ENCODE peak calls at places on chromosomes 16 and 17, in nine cellular contexts. C is GM06990; R is tibial nerve; D is Calu3; E is NB4; U is MM.1S; Z is CD8-positive, alpha-beta T cell; I is pancreas; A is OCI-LY7. Q is an unnamed sample.

GRCh38 chr17:30278032-30278431 is 13.7 kb downstream of the BLMH start:
- DNase-seq in U (no peak), E (peak; percentile 58), D (no peak), A (peak; percentile 43), R (peak; percentile 21), C (no peak), I (no peak), Z (no peak), Q (no peak)

GRCh38 chr17:28500712-28501379 is 5.3 kb upstream of the FOXN1 start:
- DNase-seq in A (no peak), R (no peak), E (peak; percentile 38), D (no peak), U (no peak), Z (no peak), I (no peak), C (peak; percentile 84), Q (no peak)

GRCh38 chr16:6081320-6081976 is 983.9 kb upstream of the EEF2KMT start:
- DNase-seq in D (peak; percentile 60), U (peak; percentile 53), E (peak; percentile 57), A (peak; percentile 36), Z (no peak), R (no peak), I (peak; percentile 21), C (no peak), Q (no peak)

GRCh38 chr17:20179031-20179430 is 169.9 kb downstream of the SPECC1 start:
- DNase-seq in D (no peak), E (no peak), I (no peak), R (no peak), C (no peak), U (no peak), Z (no peak), A (no peak), Q (no peak)

GRCh38 chr17:66487121-66487520 is 184.7 kb downstream of the PRKCA start:
- DNase-seq in A (no peak), C (no peak), U (no peak), I (no peak), R (no peak), Z (no peak), D (no peak), E (no peak), Q (no peak)

GRCh38 chr17:42517516-42517915 is 18.5 kb upstream of the NAGLU start:
- DNase-seq in A (peak; percentile 77), Z (peak; percentile 68), R (peak; percentile 96), C (peak; percentile 57), U (peak; percentile 70), D (peak; percentile 91), I (peak; percentile 68), E (peak; percentile 70), Q (peak; percentile 76)

GRCh38 chr16:14003119-14003570 is 68.0 kb upstream of the MRTFB start:
- DNase-seq in A (peak; percentile 24), I (no peak), U (no peak), D (peak; percentile 54), E (peak; percentile 71), C (no peak), Z (no peak), R (no peak), Q (no peak)

GRCh38 chr16:79915264-79916160 is 315.0 kb upstream of the MAF start:
- DNase-seq in R (no peak), E (no peak), A (no peak), Z (no peak), D (no peak), U (no peak), C (no peak), I (no peak), Q (no peak)

GRCh38 chr17:44400226-44400847 is 10.9 kb upstream of the ITGA2B start:
- DNase-seq in D (peak; percentile 26), I (no peak), Z (no peak), A (peak; percentile 23), E (peak; percentile 33), U (peak; percentile 13), C (no peak), R (no peak), Q (no peak)

GRCh38 chr17:80061421-80061820 is 25.0 kb downstream of the CCDC40 start:
- DNase-seq in R (no peak), U (no peak), A (no peak), Z (no peak), D (no peak), I (no peak), E (no peak), C (no peak), Q (no peak)

GRCh38 chr17:45096141-45096540 is 35.0 kb downstream of the NMT1 start:
- DNase-seq in Z (no peak), I (no peak), D (peak; percentile 63), E (peak; percentile 62), C (no peak), A (peak; percentile 40), U (no peak), R (no peak), Q (no peak)

GRCh38 chr16:85204242-85205010 is 92.2 kb upstream of the CIBAR2 start:
- DNase-seq in I (peak; percentile 35), A (no peak), E (no peak), Z (no peak), R (no peak), D (no peak), U (no peak), C (no peak), Q (no peak)

DNA sequence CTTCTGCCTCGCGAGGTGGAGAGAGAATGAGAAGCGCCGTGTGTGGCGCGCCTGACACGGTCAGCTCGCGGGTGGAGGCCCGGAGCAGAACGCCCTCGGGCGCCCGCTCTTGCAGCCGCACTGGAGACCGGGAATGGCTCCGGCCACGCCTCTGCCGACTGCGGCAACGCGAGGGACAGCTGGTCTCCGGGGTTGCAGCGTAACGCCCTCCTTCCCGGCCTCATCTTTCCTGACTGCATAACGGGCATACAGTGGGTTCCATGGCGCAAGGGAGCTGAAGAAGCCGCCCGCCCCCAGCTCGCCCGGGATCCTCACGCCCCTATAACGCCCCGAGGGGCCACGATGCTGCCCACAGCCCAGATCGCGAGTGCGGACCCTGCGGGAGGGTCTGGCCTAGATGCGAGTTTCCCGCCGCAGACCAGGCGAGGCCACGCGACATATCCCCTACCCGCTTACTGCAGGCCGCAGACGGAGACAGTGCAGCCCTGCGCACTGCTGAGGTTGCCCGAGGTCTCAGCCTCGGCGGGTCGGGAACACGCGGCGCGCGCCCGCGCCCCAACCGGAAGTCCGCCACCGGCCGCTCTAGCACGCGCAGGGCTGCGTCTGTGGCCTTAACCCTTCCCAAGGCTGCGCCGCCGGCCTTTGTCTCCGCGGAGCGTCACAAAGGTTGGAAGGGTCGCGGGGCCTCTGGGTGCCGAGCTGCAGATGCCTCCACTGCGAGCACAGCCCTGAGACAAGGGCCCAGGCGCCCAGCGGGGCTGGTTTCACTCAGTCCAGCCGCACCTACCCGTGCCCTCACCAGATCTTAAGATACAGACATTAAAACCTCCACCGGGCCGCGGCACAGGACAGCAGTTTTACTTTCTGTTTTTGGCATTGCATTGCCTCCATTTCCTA is 18.8 kb downstream of the BCL7C start:
- DNase-seq in U (peak; percentile 95), D (peak; percentile 94), I (peak; percentile 87), R (peak; percentile 76), A (peak; percentile 95), Z (peak; percentile 78), C (peak; percentile 97), E (peak; percentile 95), Q (no peak)
- TF ChIP-seq CTCF in U (no peak), D (no peak), I (no peak), R (no peak), A (peak; percentile 27), Z (no peak), C (no peak), E (no peak), Q (no peak)

GRCh38 chr17:15262291-15263205 is 2.6 kb downstream of the PMP22 start:
- DNase-seq in E (peak; percentile 38), I (peak; percentile 61), U (no peak), C (peak; percentile 10), A (no peak), Z (no peak), R (peak; percentile 90), D (peak; percentile 23), Q (no peak)
- TF ChIP-seq CTCF in E (no peak), I (no peak), U (no peak), C (no peak), A (no peak), Z (no peak), R (peak; percentile 41), D (no peak), Q (peak; percentile 12)

GRCh38 chr16:49855822-49856740 is at the start of gene ZNF423:
- DNase-seq in E (peak; percentile 31), R (no peak), C (no peak), D (no peak), U (no peak), I (peak; percentile 63), A (no peak), Z (no peak), Q (no peak)

GRCh38 chr16:49855280-49855821 is 561 bp downstream of the ZNF423 start:
- DNase-seq in R (peak; percentile 69), Z (peak; percentile 21), A (peak; percentile 65), D (peak; percentile 83), I (peak; percentile 94), E (peak; percentile 85), C (peak; percentile 78), U (peak; percentile 84), Q (no peak)

GRCh38 chr16:49857423-49858181 is 1.7 kb upstream of the ZNF423 start:
- DNase-seq in E (peak; percentile 70), Z (no peak), C (peak; percentile 64), D (peak; percentile 77), A (peak; percentile 68), U (peak; percentile 78), R (no peak), I (peak; percentile 84), Q (no peak)

GRCh38 chr16:49858200-49859129 is 2.6 kb upstream of the ZNF423 start:
- DNase-seq in R (no peak), E (peak; percentile 29), U (no peak), C (peak; percentile 28), D (no peak), I (peak; percentile 77), A (no peak), Z (no peak), Q (no peak)

DNA sequence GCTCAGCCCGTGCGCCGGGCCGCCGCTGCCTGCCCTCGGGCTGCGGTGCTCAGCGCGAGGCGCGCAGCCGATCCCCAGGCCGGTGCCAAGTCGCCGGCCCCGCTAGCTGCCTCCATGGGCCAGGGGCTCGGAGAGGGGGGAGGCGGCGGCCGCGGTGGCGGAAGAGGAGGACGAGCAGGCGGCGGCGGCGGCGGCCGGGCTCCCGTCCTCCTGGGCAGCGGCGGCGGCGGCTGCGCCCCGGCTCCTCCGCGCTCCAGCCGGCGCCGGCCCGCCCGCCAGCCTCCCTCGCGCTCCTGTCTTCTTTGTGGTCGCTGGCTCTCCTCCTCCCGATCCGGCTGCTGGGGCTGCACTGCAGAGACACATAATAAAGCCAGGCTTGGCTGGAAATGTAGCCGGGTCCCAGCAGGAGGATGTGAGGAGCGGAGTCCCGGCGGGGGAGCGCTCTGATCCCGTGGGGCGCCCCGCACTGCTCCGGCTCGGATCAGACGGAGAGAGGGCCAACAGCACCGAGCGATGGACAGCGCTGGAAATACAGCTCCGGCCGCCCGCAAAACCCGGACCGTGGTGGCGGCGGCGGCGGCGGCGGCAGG is 924 bp upstream of the ZNF423 start:
- DNase-seq in I (peak; percentile 79), D (peak; percentile 69), U (peak; percentile 69), A (peak; percentile 20), R (peak; percentile 64), E (peak; percentile 60), Z (no peak), C (peak; percentile 36), Q (peak; percentile 9)
- TF ChIP-seq CTCF in I (no peak), D (no peak), U (peak; percentile 8), A (no peak), R (no peak), E (no peak), Z (no peak), C (peak; percentile 8), Q (peak; percentile 70)

DNA sequence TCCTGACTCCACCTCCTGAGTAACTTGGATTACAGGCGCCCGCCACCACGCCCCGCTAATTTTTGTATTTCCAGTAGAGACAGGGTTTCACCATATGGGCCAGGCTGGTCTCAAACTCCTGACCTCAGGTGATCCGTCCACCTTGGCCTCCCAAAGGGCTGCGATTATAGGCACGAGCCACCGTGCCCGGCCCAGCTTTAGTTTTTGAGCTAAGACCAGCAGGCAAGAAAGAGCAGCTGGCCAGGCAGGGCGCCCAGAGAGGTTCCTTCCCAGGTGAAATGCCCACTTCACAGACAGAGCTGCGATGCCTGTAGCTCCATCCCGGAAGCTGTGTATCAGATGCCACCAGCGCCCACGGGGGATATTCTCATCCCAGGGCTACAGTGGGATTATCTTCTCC is 1.2 kb downstream of the SLC38A8 start:
- DNase-seq in Z (no peak), C (no peak), E (no peak), U (no peak), I (no peak), R (no peak), D (no peak), A (no peak), Q (no peak)
- TF ChIP-seq CTCF in Z (no peak), C (no peak), E (no peak), U (no peak), I (no peak), R (no peak), D (no peak), A (no peak), Q (no peak)